ENCODE peak calls at places on chromosome 10, in ten cellular contexts. X, J, Q, E, T, Y, Z, I, H and O are unnamed samples.

GRCh38 chr10:82037076-82037475 is 162.1 kb downstream of the NRG3 start:
- DNase-seq in X (no peak), J (no peak), Q (no peak), E (no peak), T (no peak), Y (no peak), Z (no peak), I (no peak), H (no peak), O (peak; percentile 26)

GRCh38 chr10:35306852-35307251 is 29.5 kb upstream of the CCNY start:
- DNase-seq in X (peak; percentile 19), J (peak; percentile 96), Q (no peak), E (peak; percentile 99), T (no peak), Y (no peak), Z (peak; percentile 76), I (no peak), H (no peak), O (peak; percentile 59)

GRCh38 chr10:77578583-77579227 is 58.9 kb downstream of the KCNMA1 start:
- DNase-seq in X (no peak), J (peak; percentile 83), Q (no peak), E (peak; percentile 97), T (no peak), Y (no peak), Z (no peak), I (no peak), H (no peak), O (no peak)

GRCh38 chr10:20598590-20598989 is 298.5 kb downstream of the NEBL start:
- DNase-seq in X (peak; percentile 73), J (peak; percentile 79), Q (no peak), E (peak; percentile 52), T (peak; percentile 11), Y (peak; percentile 90), Z (no peak), I (peak; percentile 51), H (peak; percentile 48), O (no peak)

GRCh38 chr10:78149193-78149592 is 115.5 kb downstream of the RPS24 start:
- DNase-seq in X (no peak), J (peak; percentile 7), Q (no peak), E (no peak), T (no peak), Y (no peak), Z (no peak), I (peak; percentile 9), H (no peak), O (no peak)

GRCh38 chr10:128470302-128470962 is 344.2 kb upstream of the MKI67 start:
- DNase-seq in X (no peak), J (no peak), Q (no peak), E (no peak), T (no peak), Y (no peak), Z (no peak), I (no peak), H (no peak), O (no peak)

GRCh38 chr10:2508971-2509605 is 558.3 kb upstream of the PFKP start:
- DNase-seq in X (no peak), J (peak; percentile 13), Q (peak; percentile 0), E (no peak), T (no peak), Y (no peak), Z (no peak), I (no peak), H (no peak), O (no peak)

GRCh38 chr10:21293518-21294356 is 231.7 kb downstream of the SKIDA1 start:
- DNase-seq in X (peak; percentile 47), J (no peak), Q (no peak), E (no peak), T (no peak), Y (no peak), Z (no peak), I (no peak), H (no peak), O (no peak)

GRCh38 chr10:103706047-103706446 is 149.3 kb downstream of the SH3PXD2A start:
- DNase-seq in X (no peak), J (no peak), Q (no peak), E (no peak), T (no peak), Y (no peak), Z (no peak), I (no peak), H (no peak), O (no peak)
- TF ChIP-seq CTCF in X (peak; percentile 5), J (no peak), Q (no peak), E (no peak), T (peak; percentile 10), Y (no peak), Z (no peak), I (no peak), H (no peak), O (no peak)

GRCh38 chr10:5599613-5600520 is 66.5 kb downstream of the ASB13 start:
- DNase-seq in X (no peak), J (no peak), Q (no peak), E (no peak), T (no peak), Y (no peak), Z (no peak), I (no peak), H (no peak), O (no peak)

GRCh38 chr10:5598085-5598690 is 68.2 kb downstream of the ASB13 start:
- DNase-seq in X (no peak), J (no peak), Q (no peak), E (no peak), T (no peak), Y (no peak), Z (no peak), I (no peak), H (no peak), O (no peak)

GRCh38 chr10:5603091-5603847 is 63.1 kb downstream of the ASB13 start:
- DNase-seq in X (no peak), J (no peak), Q (no peak), E (no peak), T (no peak), Y (no peak), Z (no peak), I (no peak), H (no peak), O (no peak)

GRCh38 chr10:5601826-5602225 is 64.6 kb downstream of the ASB13 start:
- DNase-seq in X (peak; percentile 31), J (no peak), Q (no peak), E (no peak), T (no peak), Y (no peak), Z (no peak), I (no peak), H (no peak), O (no peak)

DNA sequence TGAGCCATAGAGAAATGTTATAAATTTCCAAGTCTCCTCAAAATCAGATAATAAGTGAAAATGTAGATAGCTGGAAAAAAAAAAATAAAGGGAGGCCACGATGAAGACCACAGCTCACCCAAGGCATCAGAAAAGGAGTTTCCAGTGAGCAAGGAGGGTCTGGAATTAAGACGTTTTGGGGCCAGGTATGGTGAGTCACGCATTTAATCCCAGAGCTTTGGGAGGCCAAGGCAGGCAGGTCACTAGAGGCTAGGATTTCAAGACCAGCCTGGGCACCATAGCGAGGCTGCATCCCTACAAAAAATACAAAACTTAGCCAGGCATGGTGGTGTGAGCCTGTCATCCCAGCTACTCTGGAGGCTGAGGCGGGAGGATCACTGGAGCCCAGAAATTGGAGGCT is 65.5 kb downstream of the ASB13 start:
- DNase-seq in X (no peak), J (no peak), Q (no peak), E (no peak), T (no peak), Y (no peak), Z (no peak), I (no peak), H (no peak), O (no peak)
- H3K4me3 ChIP-seq in X (no peak overlapping the region), J (no peak overlapping the region), Q (no peak overlapping the region), E (no peak overlapping the region), T (no peak overlapping the region), Y (no peak overlapping the region), Z (no peak overlapping the region), I (no peak overlapping the region), H (peak overlapping the region; percentile 35), O (no peak overlapping the region)

GRCh38 chr10:124217031-124217430 is 123.6 kb upstream of the CHST15 start:
- DNase-seq in X (no peak), J (no peak), Q (no peak), E (no peak), T (no peak), Y (no peak), Z (no peak), I (no peak), H (no peak), O (no peak)

GRCh38 chr10:124220971-124221355 is 127.6 kb upstream of the CHST15 start:
- DNase-seq in X (no peak), J (no peak), Q (no peak), E (no peak), T (no peak), Y (no peak), Z (no peak), I (no peak), H (no peak), O (no peak)

GRCh38 chr10:124219655-124220054 is 126.3 kb upstream of the CHST15 start:
- DNase-seq in X (no peak), J (no peak), Q (no peak), E (no peak), T (no peak), Y (no peak), Z (no peak), I (no peak), H (no peak), O (no peak)

GRCh38 chr10:124220547-124220946 is 127.1 kb upstream of the CHST15 start:
- DNase-seq in X (no peak), J (no peak), Q (no peak), E (no peak), T (no peak), Y (no peak), Z (no peak), I (no peak), H (no peak), O (no peak)

DNA sequence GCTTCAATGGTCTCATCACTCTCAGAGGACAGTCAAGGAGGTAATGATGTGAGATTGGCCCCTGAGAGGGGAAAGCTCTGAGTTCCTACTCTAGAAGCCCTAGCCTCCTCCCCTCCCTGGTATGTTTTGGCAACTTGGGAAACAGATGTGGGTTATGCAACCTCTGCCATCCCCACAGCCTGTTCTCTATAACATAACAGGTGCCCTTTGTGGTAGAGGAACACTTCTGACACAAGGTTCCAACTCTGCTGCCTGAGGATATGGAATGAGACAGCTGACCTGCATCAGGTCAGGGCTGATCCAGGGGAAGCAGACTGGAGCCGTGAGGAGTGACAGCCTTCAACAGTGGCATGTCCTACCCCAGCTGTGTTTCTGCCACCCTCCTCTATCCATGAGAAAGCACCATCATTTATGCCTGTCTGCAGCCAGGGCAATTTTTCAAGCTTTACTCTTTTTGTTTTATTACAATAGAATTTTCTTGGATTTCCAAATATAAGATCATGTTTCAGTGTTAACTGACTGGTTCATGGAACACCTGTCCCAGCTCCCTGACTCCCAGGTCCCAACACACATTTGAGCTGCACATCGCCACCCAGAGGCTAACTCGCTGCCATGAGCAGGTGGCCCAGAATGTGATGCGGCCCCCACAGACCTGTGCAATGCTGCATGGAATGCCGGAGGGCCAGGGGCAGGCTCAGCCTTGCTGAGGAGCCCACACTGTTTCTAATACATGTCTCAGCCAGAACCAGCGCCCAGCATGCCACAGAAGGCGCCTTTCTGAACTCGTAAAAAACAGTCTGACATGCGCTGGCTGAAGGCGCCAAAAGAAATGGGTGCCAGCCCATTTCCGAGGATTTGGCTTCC is 124.7 kb upstream of the CHST15 start:
- DNase-seq in X (no peak), J (peak; percentile 47), Q (no peak), E (peak; percentile 3), T (no peak), Y (no peak), Z (no peak), I (no peak), H (no peak), O (no peak)
- TF ChIP-seq CTCF in X (no peak), J (peak; percentile 25), Q (no peak), E (peak; percentile 32), T (no peak), Y (no peak), Z (no peak), I (no peak), H (no peak), O (no peak)

DNA sequence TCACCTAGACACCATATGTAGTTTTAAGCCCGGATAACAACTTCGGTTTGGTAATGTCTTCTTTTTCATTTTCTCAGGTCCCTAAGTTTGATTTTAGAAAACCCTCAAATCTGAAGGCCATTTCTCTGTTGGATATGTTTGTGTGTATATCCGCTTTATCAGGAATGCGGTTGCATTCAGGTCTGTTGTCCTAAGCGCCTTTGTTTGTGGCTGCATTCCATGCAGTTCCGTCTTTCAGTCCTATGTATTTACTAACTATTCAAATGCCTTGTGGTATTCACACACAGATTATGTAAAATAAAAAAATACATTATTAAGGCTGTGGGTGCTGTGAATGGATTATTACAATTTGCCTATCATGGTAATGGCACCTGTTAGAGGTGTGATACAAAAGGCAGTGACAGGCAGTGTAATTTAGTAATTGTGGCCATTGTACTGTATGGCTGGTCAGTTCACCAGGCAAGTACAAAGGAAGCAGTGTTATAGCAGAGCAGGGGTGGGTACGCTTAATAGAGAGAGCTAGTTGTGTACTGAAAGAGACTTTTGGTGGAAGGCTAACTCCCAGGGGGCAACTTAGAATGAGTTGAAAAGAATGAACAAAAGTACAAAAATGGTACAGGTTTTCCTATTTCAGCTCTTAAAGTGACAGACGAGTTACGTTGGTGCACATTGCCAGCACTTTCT is 136.4 kb downstream of the VTI1A start:
- DNase-seq in X (no peak), J (no peak), Q (no peak), E (no peak), T (no peak), Y (no peak), Z (no peak), I (no peak), H (no peak), O (no peak)
- H3K4me3 ChIP-seq in X (no peak overlapping the region), J (no peak overlapping the region), Q (no peak overlapping the region), E (no peak overlapping the region), T (no peak overlapping the region), Y (no peak overlapping the region), Z (no peak overlapping the region), I (no peak overlapping the region), H (no peak overlapping the region), O (no peak overlapping the region)